ENCODE peak calls at places on chromosomes 12 and 14, in four cellular contexts. One of them, this sample, is unnamed.

GRCh38 chr14:54343276-54344121 is 53.3 kb upstream of the CDKN3 start:
- DNase-seq in transverse colon: no peak
- DNase-seq in astrocyte of the spinal cord: peak
- DNase-seq in type B pancreatic cell: no peak
- DNase-seq in this sample: no peak

GRCh38 chr12:79725987-79726386 is 35.2 kb upstream of the PAWR start:
- DNase-seq in astrocyte of the spinal cord: peak
- DNase-seq in transverse colon: no peak
- DNase-seq in type B pancreatic cell: no peak
- DNase-seq in this sample: no peak

GRCh38 chr14:93008381-93008780 is 85.4 kb downstream of the CHGA start:
- DNase-seq in transverse colon: no peak
- DNase-seq in type B pancreatic cell: no peak
- DNase-seq in astrocyte of the spinal cord: peak
- DNase-seq in this sample: no peak

GRCh38 chr12:27524489-27524835 is 456 bp downstream of the PPFIBP1 start:
- DNase-seq in type B pancreatic cell: no peak
- DNase-seq in astrocyte of the spinal cord: no peak
- DNase-seq in transverse colon: no peak
- DNase-seq in this sample: no peak

GRCh38 chr14:59239030-59239429 is 50.6 kb downstream of the DAAM1 start:
- DNase-seq in transverse colon: no peak
- DNase-seq in astrocyte of the spinal cord: no peak
- DNase-seq in type B pancreatic cell: no peak
- DNase-seq in this sample: no peak

GRCh38 chr12:22518067-22518719 is 26.1 kb downstream of the C2CD5 start:
- DNase-seq in transverse colon: no peak
- DNase-seq in astrocyte of the spinal cord: peak
- DNase-seq in type B pancreatic cell: no peak
- DNase-seq in this sample: no peak

GRCh38 chr12:111532741-111533140 is 66.4 kb downstream of the ATXN2 start:
- DNase-seq in transverse colon: no peak
- DNase-seq in astrocyte of the spinal cord: no peak
- DNase-seq in type B pancreatic cell: no peak
- DNase-seq in this sample: no peak

GRCh38 chr12:124609041-124609984 is 41.9 kb upstream of the NCOR2 start:
- DNase-seq in astrocyte of the spinal cord: peak
- DNase-seq in transverse colon: peak
- DNase-seq in type B pancreatic cell: peak
- DNase-seq in this sample: peak

GRCh38 chr12:7731499-7731898 is 15.7 kb downstream of the CLEC4C start:
- DNase-seq in type B pancreatic cell: no peak
- DNase-seq in transverse colon: no peak
- DNase-seq in astrocyte of the spinal cord: no peak
- DNase-seq in this sample: no peak

GRCh38 chr12:55725556-55725955 is 3.3 kb downstream of the CD63 start:
- DNase-seq in type B pancreatic cell: no peak
- DNase-seq in astrocyte of the spinal cord: no peak
- DNase-seq in transverse colon: peak
- DNase-seq in this sample: no peak

GRCh38 chr14:74563233-74563585 is 48.8 kb downstream of the LTBP2 start:
- DNase-seq in astrocyte of the spinal cord: peak
- DNase-seq in type B pancreatic cell: no peak
- DNase-seq in transverse colon: no peak
- DNase-seq in this sample: no peak

GRCh38 chr14:97946291-97946690 is 1149.1 kb downstream of the VRK1 start:
- DNase-seq in type B pancreatic cell: no peak
- DNase-seq in astrocyte of the spinal cord: no peak
- DNase-seq in transverse colon: no peak
- DNase-seq in this sample: no peak

GRCh38 chr12:12357697-12358476 is 1.0 kb downstream of the BORCS5 start:
- DNase-seq in astrocyte of the spinal cord: peak
- DNase-seq in transverse colon: no peak
- DNase-seq in type B pancreatic cell: no peak
- DNase-seq in this sample: no peak

GRCh38 chr14:56342419-56342901 is 224.2 kb downstream of the PELI2 start:
- DNase-seq in type B pancreatic cell: no peak
- DNase-seq in transverse colon: no peak
- DNase-seq in astrocyte of the spinal cord: peak
- DNase-seq in this sample: no peak

GRCh38 chr12:29320295-29321090 is 60.5 kb downstream of the ERGIC2 start:
- DNase-seq in type B pancreatic cell: no peak
- DNase-seq in transverse colon: no peak
- DNase-seq in astrocyte of the spinal cord: peak
- DNase-seq in this sample: no peak

GRCh38 chr14:80434574-80435321 is 223.4 kb upstream of the DIO2 start:
- DNase-seq in astrocyte of the spinal cord: peak
- DNase-seq in transverse colon: no peak
- DNase-seq in type B pancreatic cell: no peak
- DNase-seq in this sample: no peak

GRCh38 chr12:122967151-122967550 is 888 bp upstream of the ABCB9 start:
- DNase-seq in astrocyte of the spinal cord: no peak
- DNase-seq in type B pancreatic cell: no peak
- DNase-seq in transverse colon: no peak
- DNase-seq in this sample: no peak

GRCh38 chr12:58918475-58918874 is 1.8 kb downstream of the LRIG3 start:
- DNase-seq in astrocyte of the spinal cord: peak
- DNase-seq in type B pancreatic cell: no peak
- DNase-seq in transverse colon: no peak
- DNase-seq in this sample: no peak

GRCh38 chr14:64952598-64953309 is 10.2 kb upstream of the GPX2 start:
- DNase-seq in transverse colon: no peak
- DNase-seq in type B pancreatic cell: no peak
- DNase-seq in astrocyte of the spinal cord: peak
- DNase-seq in this sample: no peak

GRCh38 chr14:51929156-51929555 is 60.2 kb upstream of the RTRAF start:
- DNase-seq in type B pancreatic cell: no peak
- DNase-seq in transverse colon: no peak
- DNase-seq in astrocyte of the spinal cord: peak
- DNase-seq in this sample: no peak

GRCh38 chr14:103023881-103024473 is 33.4 kb downstream of the CDC42BPB start:
- DNase-seq in astrocyte of the spinal cord: peak
- DNase-seq in transverse colon: no peak
- DNase-seq in type B pancreatic cell: no peak
- DNase-seq in this sample: no peak

DNA sequence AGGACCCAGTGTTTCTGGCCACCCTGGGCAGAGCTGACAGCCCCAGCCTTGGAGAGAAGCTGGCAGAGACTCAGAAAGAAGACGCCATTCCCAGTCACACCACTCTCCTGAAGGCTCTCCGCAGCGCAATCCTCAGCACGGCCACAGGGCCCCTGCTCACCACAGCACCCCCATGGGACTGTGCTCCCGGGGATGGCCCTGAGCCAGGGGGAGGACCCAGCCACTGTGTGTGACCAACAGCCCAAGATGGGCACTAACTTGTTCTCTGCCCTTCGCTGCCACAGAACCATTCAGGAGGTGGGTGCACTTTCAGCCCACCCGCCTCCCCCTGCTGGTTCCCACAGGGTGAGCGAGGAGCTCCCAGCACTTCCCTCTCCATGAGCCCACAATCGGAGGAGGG is 57.1 kb downstream of the CCNK start:
- DNase-seq in transverse colon: no peak
- DNase-seq in astrocyte of the spinal cord: peak
- DNase-seq in type B pancreatic cell: no peak
- DNase-seq in this sample: no peak
- TF ChIP-seq CTCF in transverse colon: no peak
- TF ChIP-seq CTCF in astrocyte of the spinal cord: peak
- TF ChIP-seq CTCF in type B pancreatic cell: peak
- TF ChIP-seq CTCF in this sample: no peak

GRCh38 chr12:113135178-113136127 is at the start of gene RASAL1:
- DNase-seq in astrocyte of the spinal cord: no peak
- DNase-seq in transverse colon: peak
- DNase-seq in type B pancreatic cell: no peak
- DNase-seq in this sample: no peak
- TF ChIP-seq CTCF in astrocyte of the spinal cord: no peak
- TF ChIP-seq CTCF in transverse colon: peak
- TF ChIP-seq CTCF in type B pancreatic cell: peak
- TF ChIP-seq CTCF in this sample: no peak

GRCh38 chr14:78018283-78018682 is 151.9 kb upstream of the NRXN3 start:
- DNase-seq in type B pancreatic cell: no peak
- DNase-seq in astrocyte of the spinal cord: no peak
- DNase-seq in transverse colon: no peak
- DNase-seq in this sample: no peak
- TF ChIP-seq CTCF in type B pancreatic cell: no peak
- TF ChIP-seq CTCF in astrocyte of the spinal cord: no peak
- TF ChIP-seq CTCF in transverse colon: no peak
- TF ChIP-seq CTCF in this sample: no peak

GRCh38 chr14:99350751-99351150 is 78.8 kb upstream of the BCL11B start:
- DNase-seq in type B pancreatic cell: no peak
- DNase-seq in astrocyte of the spinal cord: no peak
- DNase-seq in transverse colon: no peak
- DNase-seq in this sample: no peak

GRCh38 chr14:99349721-99350495 is 77.9 kb upstream of the BCL11B start:
- DNase-seq in type B pancreatic cell: no peak
- DNase-seq in transverse colon: no peak
- DNase-seq in astrocyte of the spinal cord: no peak
- DNase-seq in this sample: no peak

GRCh38 chr14:99352688-99353280 is 80.8 kb upstream of the BCL11B start:
- DNase-seq in astrocyte of the spinal cord: no peak
- DNase-seq in type B pancreatic cell: no peak
- DNase-seq in transverse colon: no peak
- DNase-seq in this sample: no peak

GRCh38 chr14:99348816-99349609 is 77.0 kb upstream of the BCL11B start:
- DNase-seq in astrocyte of the spinal cord: no peak
- DNase-seq in transverse colon: no peak
- DNase-seq in type B pancreatic cell: no peak
- DNase-seq in this sample: no peak

DNA sequence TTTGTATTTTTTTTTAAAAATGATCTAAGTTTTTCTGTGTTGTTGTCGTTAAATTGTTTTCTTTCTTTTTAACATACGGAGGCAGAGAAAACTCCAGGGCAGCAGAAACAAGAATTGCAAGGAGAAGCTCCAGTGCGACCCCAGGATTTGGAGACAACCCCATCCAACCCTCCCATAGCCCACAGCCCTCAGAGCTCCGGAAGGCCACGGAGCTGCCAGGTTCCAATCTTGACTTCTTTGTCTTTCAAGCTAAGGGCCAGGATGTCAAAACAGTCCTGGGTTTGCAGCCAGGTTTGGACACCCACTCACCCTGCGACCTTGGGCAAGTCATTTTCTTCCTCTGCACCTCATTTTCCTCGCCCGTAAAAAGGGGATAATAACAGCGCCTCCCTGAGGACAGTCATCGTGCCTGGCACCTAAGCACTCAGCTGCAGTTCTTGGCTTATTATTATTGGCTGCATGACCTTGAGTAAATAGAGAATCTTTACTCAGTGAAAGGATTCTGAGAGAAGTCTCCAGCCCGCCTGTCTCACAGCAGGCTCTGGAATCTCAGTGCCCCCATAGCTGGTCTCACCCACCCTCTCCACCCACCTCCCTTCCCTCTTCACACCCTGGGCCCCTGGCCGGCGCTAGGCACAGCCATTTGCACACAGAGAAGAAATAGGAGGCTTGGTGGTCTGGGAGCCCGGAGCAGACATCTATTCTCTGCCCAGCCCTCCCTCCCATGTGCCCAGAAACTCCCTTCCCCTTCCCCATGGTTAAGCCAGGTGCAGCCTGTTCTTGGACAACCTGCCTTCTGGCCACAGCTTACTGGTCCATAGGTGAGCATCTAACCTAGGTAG is 79.4 kb upstream of the BCL11B start:
- DNase-seq in type B pancreatic cell: no peak
- DNase-seq in astrocyte of the spinal cord: no peak
- DNase-seq in transverse colon: no peak
- DNase-seq in this sample: no peak
- TF ChIP-seq CTCF in type B pancreatic cell: no peak
- TF ChIP-seq CTCF in astrocyte of the spinal cord: no peak
- TF ChIP-seq CTCF in transverse colon: no peak
- TF ChIP-seq CTCF in this sample: no peak

GRCh38 chr12:96359328-96359727 is 40.9 kb downstream of the CDK17 start:
- DNase-seq in type B pancreatic cell: no peak
- DNase-seq in astrocyte of the spinal cord: no peak
- DNase-seq in transverse colon: no peak
- DNase-seq in this sample: no peak
- TF ChIP-seq CTCF in type B pancreatic cell: peak
- TF ChIP-seq CTCF in astrocyte of the spinal cord: no peak
- TF ChIP-seq CTCF in transverse colon: no peak
- TF ChIP-seq CTCF in this sample: no peak

GRCh38 chr12:1630081-1630826 is 1.2 kb downstream of the WNT5B start:
- DNase-seq in transverse colon: peak
- DNase-seq in astrocyte of the spinal cord: peak
- DNase-seq in type B pancreatic cell: no peak
- DNase-seq in this sample: no peak
- TF ChIP-seq CTCF in transverse colon: peak
- TF ChIP-seq CTCF in astrocyte of the spinal cord: peak
- TF ChIP-seq CTCF in type B pancreatic cell: peak
- TF ChIP-seq CTCF in this sample: no peak

GRCh38 chr14:22493753-22494152 is 95.3 kb downstream of the DAD1 start:
- DNase-seq in astrocyte of the spinal cord: no peak
- DNase-seq in transverse colon: no peak
- DNase-seq in type B pancreatic cell: no peak
- DNase-seq in this sample: no peak

GRCh38 chr14:22497144-22497423 is 91.9 kb downstream of the DAD1 start:
- DNase-seq in astrocyte of the spinal cord: no peak
- DNase-seq in transverse colon: no peak
- DNase-seq in type B pancreatic cell: no peak
- DNase-seq in this sample: no peak

GRCh38 chr14:22493143-22493542 is 95.9 kb downstream of the DAD1 start:
- DNase-seq in astrocyte of the spinal cord: no peak
- DNase-seq in transverse colon: no peak
- DNase-seq in type B pancreatic cell: no peak
- DNase-seq in this sample: no peak

GRCh38 chr14:22492601-22493000 is 96.4 kb downstream of the DAD1 start:
- DNase-seq in astrocyte of the spinal cord: no peak
- DNase-seq in transverse colon: no peak
- DNase-seq in type B pancreatic cell: no peak
- DNase-seq in this sample: no peak

DNA sequence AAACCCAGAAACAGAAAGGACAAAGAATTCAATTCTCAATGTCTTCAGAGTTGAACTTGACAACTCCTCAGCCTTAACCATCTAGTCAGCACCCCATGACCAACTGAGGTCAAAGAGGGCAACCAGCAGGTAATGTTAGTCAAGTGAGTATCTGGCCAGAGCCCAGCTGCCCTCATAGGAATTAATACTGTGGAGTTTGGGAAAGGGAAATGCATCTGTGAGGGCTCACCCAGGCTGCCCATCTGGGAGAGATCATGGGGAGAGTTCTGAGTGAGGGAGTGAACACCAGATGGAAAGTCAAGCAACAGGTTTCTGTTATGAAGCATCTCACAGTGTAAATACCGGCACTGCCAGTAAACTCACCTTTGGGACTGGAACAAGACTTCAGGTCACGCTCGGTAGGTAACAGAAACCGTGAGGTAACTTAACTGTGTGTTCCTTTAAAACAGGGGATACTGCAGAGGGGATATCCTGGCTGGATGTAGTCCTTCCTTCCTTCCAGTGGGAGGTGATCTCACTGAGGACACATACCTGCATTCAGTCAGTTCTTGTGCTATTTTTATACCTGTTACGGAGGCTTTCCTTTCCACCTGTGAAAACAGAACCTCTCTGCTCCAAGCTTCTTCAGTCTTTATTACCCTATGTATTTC is 94.4 kb downstream of the DAD1 start:
- DNase-seq in type B pancreatic cell: no peak
- DNase-seq in astrocyte of the spinal cord: no peak
- DNase-seq in transverse colon: no peak
- DNase-seq in this sample: no peak
- TF ChIP-seq CTCF in type B pancreatic cell: no peak
- TF ChIP-seq CTCF in astrocyte of the spinal cord: no peak
- TF ChIP-seq CTCF in transverse colon: no peak
- TF ChIP-seq CTCF in this sample: no peak

This sample was measured in natural killer cell.